ENCODE peak calls at places on chromosomes 4 and X, in five cellular contexts. U is head of caudate nucleus, W is dorsolateral prefrontal cortex, M is AG20443, Y is GM10248. C is an unnamed sample.
A peak's percentile ranks its signal among the peaks of the same experiment; 100 is the strongest.

GRCh38 chr4:116636917-116637316 is 448.5 kb downstream of the TRAM1L1 start:
- DNase-seq in U (no peak), W (no peak), M (no peak), Y (peak; percentile 4), C (no peak)

GRCh38 chr4:82989567-82990429 is 20.8 kb downstream of the LIN54 start:
- DNase-seq in U (no peak), W (no peak), M (no peak), Y (peak; percentile 65), C (peak; percentile 33)

GRCh38 chr4:132001542-132001941 is 1147.6 kb upstream of the PCDH10 start:
- DNase-seq in U (no peak), W (no peak), M (no peak), Y (no peak), C (no peak)

GRCh38 chr4:114072781-114073180 is 93.3 kb upstream of the ARSJ start:
- DNase-seq in U (no peak), W (no peak), M (no peak), Y (no peak), C (no peak)

GRCh38 chrX:18543738-18544137 is 118.3 kb downstream of the CDKL5 start:
- DNase-seq in U (no peak), W (no peak), M (no peak), Y (no peak), C (no peak)

GRCh38 chrX:123173833-123174232 is 10.2 kb upstream of the GRIA3 start:
- DNase-seq in U (no peak), W (no peak), M (no peak), Y (no peak), C (peak; percentile 56)

GRCh38 chr4:126705271-126705670 is 927.5 kb upstream of the INTU start:
- DNase-seq in U (no peak), W (no peak), M (no peak), Y (no peak), C (no peak)

GRCh38 chrX:40845331-40845911 is 110.1 kb upstream of the MED14 start:
- DNase-seq in U (no peak), W (no peak), M (peak; percentile 78), Y (no peak), C (no peak)

GRCh38 chrX:38672646-38673045 is 111.3 kb downstream of the TSPAN7 start:
- DNase-seq in U (no peak), W (no peak), M (no peak), Y (no peak), C (no peak)

GRCh38 chrX:12567857-12568256 is 223.4 kb upstream of the PRPS2 start:
- DNase-seq in U (no peak), W (no peak), M (peak; percentile 7), Y (peak; percentile 13), C (peak; percentile 0)

GRCh38 chrX:119427024-119427794 is 28.1 kb downstream of the SLC25A43 start:
- DNase-seq in U (peak; percentile 47), W (no peak), M (no peak), Y (peak; percentile 41), C (no peak)

GRCh38 chrX:154446430-154446829 is 2.5 kb downstream of the FAM50A start:
- DNase-seq in U (no peak), W (no peak), M (no peak), Y (no peak), C (no peak)

GRCh38 chr4:94527556-94528233 is 76.0 kb downstream of the PDLIM5 start:
- DNase-seq in U (no peak), W (no peak), M (no peak), Y (no peak), C (no peak)

GRCh38 chr4:87363552-87363951 is 27.4 kb downstream of the HSD17B11 start:
- DNase-seq in U (no peak), W (no peak), M (no peak), Y (no peak), C (no peak)

GRCh38 chr4:102390438-102390837 is 45.2 kb upstream of the SLC39A8 start:
- DNase-seq in U (no peak), W (no peak), M (no peak), Y (peak; percentile 17), C (no peak)

GRCh38 chr4:87069037-87069742 is 134.4 kb downstream of the AFF1 start:
- DNase-seq in U (no peak), W (no peak), M (no peak), Y (no peak), C (no peak)

GRCh38 chr4:150648123-150648522 is 66.2 kb downstream of the MAB21L2 start:
- DNase-seq in U (no peak), W (no peak), M (no peak), Y (no peak), C (no peak)

GRCh38 chrX:16671005-16671404 is 21.0 kb downstream of the S100G start:
- DNase-seq in U (peak; percentile 43), W (no peak), M (peak; percentile 56), Y (peak; percentile 35), C (peak; percentile 39)

GRCh38 chr4:106422766-106423165 is 54.2 kb upstream of the GIMD1 start:
- DNase-seq in U (no peak), W (no peak), M (no peak), Y (no peak), C (no peak)

GRCh38 chrX:107549504-107549903 is 78.8 kb upstream of the PRPS1 start:
- DNase-seq in U (no peak), W (no peak), M (no peak), Y (no peak), C (no peak)

GRCh38 chrX:4379071-4379470 is 665.6 kb upstream of the PRKX start:
- DNase-seq in U (no peak), W (no peak), M (no peak), Y (no peak), C (no peak)

GRCh38 chr4:122531514-122531913 is 75.0 kb upstream of the IL2 start:
- DNase-seq in U (no peak), W (no peak), M (no peak), Y (no peak), C (no peak)

GRCh38 chr4:37759833-37760232 is 66.7 kb upstream of the PGM2 start:
- DNase-seq in U (no peak), W (no peak), M (no peak), Y (no peak), C (no peak)

GRCh38 chr4:62210521-62210920 is 1010.4 kb downstream of the ADGRL3 start:
- DNase-seq in U (no peak), W (no peak), M (no peak), Y (no peak), C (no peak)

GRCh38 chr4:40243390-40243948 is 46.6 kb downstream of the RHOH start:
- DNase-seq in U (no peak), W (no peak), M (no peak), Y (no peak), C (no peak)

GRCh38 chr4:140233811-140234696 is 80.1 kb upstream of the MAML3 start:
- DNase-seq in U (no peak), W (no peak), M (peak; percentile 41), Y (no peak), C (no peak)

GRCh38 chrX:15143050-15143824 is 126.6 kb downstream of the ASB9 start:
- DNase-seq in U (peak; percentile 64), W (no peak), M (peak; percentile 21), Y (peak; percentile 32), C (peak; percentile 61)

GRCh38 chrX:123830309-123830708 is 29.5 kb upstream of the XIAP start:
- DNase-seq in U (peak; percentile 57), W (no peak), M (peak; percentile 48), Y (peak; percentile 53), C (peak; percentile 91)

GRCh38 chr4:169899295-169899694 is 126.9 kb downstream of the MFAP3L start:
- DNase-seq in U (no peak), W (no peak), M (no peak), Y (no peak), C (no peak)

GRCh38 chr4:133812236-133812635 is 389.4 kb downstream of the PABPC4L start:
- DNase-seq in U (no peak), W (no peak), M (no peak), Y (no peak), C (no peak)

GRCh38 chr4:7293703-7294102 is 101.4 kb downstream of the SORCS2 start:
- DNase-seq in U (no peak), W (no peak), M (no peak), Y (no peak), C (no peak)

GRCh38 chrX:131827935-131828334 is 195.2 kb upstream of the STK26 start:
- DNase-seq in U (peak; percentile 35), W (no peak), M (no peak), Y (peak; percentile 28), C (no peak)

GRCh38 chrX:13377537-13377936 is 57.7 kb upstream of the ATXN3L start:
- DNase-seq in U (no peak), W (no peak), M (peak; percentile 41), Y (no peak), C (no peak)

GRCh38 chrX:119008122-119008744 is 33.8 kb downstream of the LONRF3 start:
- DNase-seq in U (peak; percentile 60), W (no peak), M (peak; percentile 50), Y (peak; percentile 40), C (peak; percentile 28)

C was measured in small intestine.